ENCODE peak calls at places on chromosomes 16 and 17, in six cellular contexts. S, X, T, W, L and B are unnamed samples. For H3K4me1, the result is how much of the 10 kb centered on the place peaks cover.

GRCh38 chr17:77491921-77492445 is 351.2 kb downstream of the SEC14L1 start:
- DNase-seq in S (no peak), X (no peak), T (peak), W (no peak), L (no peak), B (no peak)

GRCh38 chr16:31529398-31530312 is 2.0 kb downstream of the AHSP start:
- DNase-seq in S (peak), X (no peak), T (peak), W (no peak), L (peak), B (no peak)

GRCh38 chr16:23317266-23317661 is 15.2 kb downstream of the SCNN1B start:
- DNase-seq in S (no peak), X (no peak), T (no peak), W (no peak), L (no peak), B (no peak)

GRCh38 chr16:57601801-57602478 is 26.5 kb upstream of the ADGRG1 start:
- DNase-seq in S (no peak), X (no peak), T (peak), W (no peak), L (no peak), B (no peak)

GRCh38 chr16:4675864-4676786 is 17.2 kb upstream of the NUDT16L1 start:
- DNase-seq in S (no peak), X (no peak), T (peak), W (no peak), L (no peak), B (no peak)

GRCh38 chr17:50565559-50566350 is 5.2 kb downstream of the CACNA1G start:
- DNase-seq in S (peak), X (no peak), T (no peak), W (peak), L (no peak), B (no peak)

GRCh38 chr16:89357055-89357454 is 133.3 kb downstream of the ANKRD11 start:
- DNase-seq in S (no peak), X (no peak), T (peak), W (no peak), L (no peak), B (no peak)

GRCh38 chr17:37818689-37819088 is 73.8 kb upstream of the HNF1B start:
- DNase-seq in S (peak), X (peak), T (peak), W (peak), L (no peak), B (no peak)

GRCh38 chr16:28098171-28098958 is 34.9 kb upstream of the GSG1L start:
- DNase-seq in S (no peak), X (no peak), T (no peak), W (no peak), L (no peak), B (no peak)

GRCh38 chr16:7115898-7116297 is 216.7 kb upstream of the RBFOX1 start:
- DNase-seq in S (no peak), X (no peak), T (no peak), W (no peak), L (no peak), B (no peak)

GRCh38 chr16:12027091-12027490 is 50.6 kb downstream of the SNX29 start:
- DNase-seq in S (no peak), X (peak), T (peak), W (no peak), L (no peak), B (no peak)

GRCh38 chr16:84806256-84806889 is 13.4 kb upstream of the CRISPLD2 start:
- DNase-seq in S (peak), X (no peak), T (no peak), W (peak), L (no peak), B (no peak)

GRCh38 chr16:23498863-23499262 is 11.4 kb downstream of the GGA2 start:
- DNase-seq in S (no peak), X (no peak), T (no peak), W (no peak), L (no peak), B (no peak)

GRCh38 chr16:24906199-24906808 is 60.5 kb downstream of the SLC5A11 start:
- DNase-seq in S (peak), X (peak), T (no peak), W (peak), L (no peak), B (no peak)

GRCh38 chr17:11264183-11264871 is 23.3 kb downstream of the SHISA6 start:
- DNase-seq in S (no peak), X (peak), T (no peak), W (no peak), L (no peak), B (no peak)
- H3K27ac ChIP-seq in S (no peak), X (no peak), T (no peak), W (no peak), L (no peak), B (no peak)

DNA sequence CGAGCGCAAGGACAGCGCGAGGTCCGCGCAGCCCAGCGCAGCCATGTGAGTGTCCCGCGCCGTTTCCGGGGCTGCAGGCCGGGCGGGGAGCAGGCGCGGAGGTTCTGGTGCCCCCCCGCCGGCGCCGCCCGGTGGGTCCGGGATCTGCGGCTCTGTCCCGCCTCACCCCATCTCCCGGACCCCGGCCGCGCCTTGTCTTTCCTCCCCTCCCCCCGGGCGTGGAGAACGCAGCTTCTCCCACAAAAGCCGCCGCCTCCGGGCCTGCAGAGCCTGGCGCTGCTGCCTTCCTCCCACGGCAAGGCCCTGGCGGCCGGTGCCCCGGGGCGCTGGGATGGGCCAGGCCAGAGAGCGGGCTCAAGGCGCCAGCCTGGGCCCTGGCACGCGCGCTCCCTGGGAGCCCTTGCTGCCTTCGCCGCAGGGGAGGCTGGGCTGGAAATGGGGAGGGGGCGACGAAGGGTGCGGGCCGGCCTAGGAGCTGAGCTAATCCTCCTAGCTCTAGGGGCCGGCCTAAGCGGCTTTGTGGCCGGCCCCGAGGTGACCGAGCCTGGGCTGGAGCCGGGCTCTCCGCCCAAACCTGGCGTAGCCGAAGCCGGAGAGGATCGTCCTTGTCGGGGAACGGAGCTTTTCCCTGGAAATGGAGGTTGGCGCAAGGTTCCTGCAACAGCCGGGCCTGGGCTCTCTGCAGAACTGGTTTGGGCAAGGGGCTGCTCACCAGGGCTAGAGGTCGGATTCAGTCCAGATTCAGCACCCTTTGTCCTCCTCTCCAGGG is 425 bp downstream of the RIPOR1 start:
- DNase-seq in S (peak), X (no peak), T (peak), W (peak), L (peak), B (no peak)
- H3K4me1 ChIP-seq in S (under half), X (under half), T (under half), W (under half), L (under half), B (under half)

GRCh38 chr17:75476274-75476673 is 19.8 kb downstream of the TMEM94 start:
- DNase-seq in S (no peak), X (no peak), T (no peak), W (peak), L (no peak), B (no peak)
- H3K4me3 ChIP-seq in S (no peak), X (no peak), T (no peak), W (no peak), L (no peak), B (no peak)

DNA sequence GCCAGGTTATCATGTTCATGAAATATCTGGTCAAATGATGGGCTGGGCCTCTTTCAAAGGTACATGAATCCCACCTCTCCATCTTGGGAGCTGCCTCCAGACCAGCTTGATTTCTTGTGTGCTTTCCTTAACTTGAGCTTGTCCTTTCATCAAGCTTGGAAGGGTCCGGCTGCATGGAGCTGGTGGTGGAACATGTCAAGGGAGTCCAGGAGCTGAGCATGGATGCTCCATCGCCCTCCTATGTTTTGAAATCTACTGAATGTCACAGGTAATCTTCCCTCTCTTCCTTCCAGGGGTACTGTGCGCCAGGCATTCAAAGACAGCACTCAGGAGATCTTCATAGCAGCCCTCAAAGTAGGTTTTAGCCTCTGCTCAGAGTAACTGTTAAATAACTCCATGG is 105.8 kb downstream of the N4BP1 start:
- DNase-seq in S (no peak), X (no peak), T (no peak), W (no peak), L (no peak), B (no peak)
- H3K27ac ChIP-seq in S (no peak), X (no peak), T (no peak), W (peak), L (no peak), B (no peak)

DNA sequence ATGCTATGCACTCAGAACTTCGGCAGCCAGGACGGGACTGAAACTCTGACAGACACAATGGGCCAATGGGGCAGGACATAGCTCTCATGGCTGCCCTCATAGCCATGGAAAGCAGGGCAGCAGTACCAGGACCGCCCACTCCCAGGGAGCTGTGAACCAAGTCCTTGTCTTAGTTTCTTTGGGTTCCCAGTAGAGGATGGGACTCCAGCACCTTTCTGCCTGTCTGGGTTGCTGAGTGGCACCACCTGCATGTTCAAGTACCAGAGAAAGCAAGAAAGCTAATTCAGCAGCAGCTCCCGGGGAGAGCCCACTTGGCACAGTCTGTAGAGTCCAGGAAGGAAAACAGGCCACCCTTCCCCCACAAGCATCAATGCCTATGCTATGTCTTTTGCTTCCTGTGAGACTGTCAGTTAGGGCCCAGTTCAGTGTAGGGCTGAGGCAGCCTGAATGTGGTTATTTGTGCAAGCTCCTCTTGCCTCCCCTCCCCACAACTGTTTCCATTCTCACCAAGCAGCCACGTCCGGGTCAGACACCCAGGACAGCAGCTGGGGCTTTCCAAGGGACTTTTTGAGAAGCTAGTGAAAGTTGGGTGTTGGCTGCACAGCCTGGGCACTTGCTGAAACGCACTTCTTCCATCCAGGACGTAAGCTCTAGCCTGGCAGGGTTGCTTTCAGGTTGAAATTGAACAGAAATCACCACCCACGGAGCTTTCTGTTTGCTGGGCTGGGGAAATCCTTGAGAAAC is 7.8 kb downstream of the SUPT4H1 start:
- DNase-seq in S (no peak), X (no peak), T (peak), W (no peak), L (no peak), B (no peak)
- H3K4me1 ChIP-seq in S (under half), X (under half), T (under half), W (under half), L (under half), B (under half)